ENCODE peak calls at places on chromosomes 4 and X, in five cellular contexts. J is fibroblast of villous mesenchyme, A is endothelial cell, U is heart right ventricle, Y is GM23338. Z is an unnamed sample.

GRCh38 chr4:186137193-186137792 is 32.8 kb downstream of the FAM149A start:
- DNase-seq in A (no peak), U (no peak), Y (peak), J (peak), Z (no peak)

GRCh38 chr4:61185288-61185687 is 14.8 kb upstream of the ADGRL3 start:
- DNase-seq in U (no peak), A (no peak), Y (no peak), J (no peak), Z (no peak)

GRCh38 chr4:150217192-150217591 is 138.9 kb downstream of the DCLK2 start:
- DNase-seq in J (peak), Y (peak), A (no peak), U (no peak), Z (no peak)

GRCh38 chrX:41827886-41828285 is 95.5 kb downstream of the CASK start:
- DNase-seq in J (peak), A (no peak), Y (no peak), U (no peak), Z (no peak)

GRCh38 chr4:173934933-173935620 is 348.4 kb downstream of the FBXO8 start:
- DNase-seq in Y (no peak), J (peak), A (no peak), U (no peak), Z (no peak)

GRCh38 chrX:134764202-134764785 is 106.0 kb upstream of the PLAC1 start:
- DNase-seq in U (no peak), Y (peak), J (peak), A (no peak), Z (peak)

GRCh38 chr4:21512351-21512750 is 436.2 kb downstream of the KCNIP4 start:
- DNase-seq in Y (peak), A (peak), U (no peak), J (peak), Z (no peak)

GRCh38 chr4:38371391-38371851 is 292.6 kb upstream of the KLF3 start:
- DNase-seq in A (no peak), Y (no peak), U (no peak), J (peak), Z (no peak)

GRCh38 chrX:154525606-154526490 is 9.8 kb upstream of the FAM3A start:
- DNase-seq in U (no peak), Y (no peak), A (no peak), J (peak), Z (no peak)

GRCh38 chr4:99648321-99648720 is 9.3 kb downstream of the C4orf54 start:
- DNase-seq in U (no peak), A (no peak), Y (no peak), J (no peak), Z (no peak)

GRCh38 chrX:54695816-54696487 is 102.1 kb downstream of the ITIH6 start:
- DNase-seq in U (no peak), A (no peak), Y (no peak), J (no peak), Z (no peak)

GRCh38 chrX:119181491-119181890 is 53.9 kb upstream of the KIAA1210 start:
- DNase-seq in U (no peak), Y (peak), A (peak), J (no peak), Z (peak)
- TF ChIP-seq CTCF in U (peak), Y (peak), A (peak), J (peak), Z (peak)

GRCh38 chr4:10074767-10075105 is 41.9 kb downstream of the WDR1 start:
- DNase-seq in J (peak), Y (peak), U (no peak), A (no peak), Z (no peak)
- TF ChIP-seq CTCF in J (peak), Y (peak), U (peak), A (no peak), Z (peak)

GRCh38 chrX:12497832-12498591 is 293.2 kb upstream of the PRPS2 start:
- DNase-seq in U (no peak), J (no peak), Y (peak), A (peak), Z (no peak)
- TF ChIP-seq CTCF in U (peak), J (peak), Y (peak), A (peak), Z (peak)

GRCh38 chrX:112865464-112866025 is 24.9 kb upstream of the AMOT start:
- DNase-seq in A (no peak), U (no peak), Y (no peak), J (no peak), Z (no peak)

GRCh38 chrX:112866175-112866574 is 25.5 kb upstream of the AMOT start:
- DNase-seq in A (no peak), Y (no peak), J (no peak), U (no peak), Z (no peak)

GRCh38 chrX:112868586-112868985 is 28.0 kb upstream of the AMOT start:
- DNase-seq in U (no peak), Y (no peak), A (no peak), J (no peak), Z (no peak)

GRCh38 chrX:112863850-112864249 is 23.2 kb upstream of the AMOT start:
- DNase-seq in J (no peak), U (no peak), Y (no peak), A (no peak), Z (no peak)

GRCh38 chrX:112867570-112867969 is 26.9 kb upstream of the AMOT start:
- DNase-seq in Y (peak), J (no peak), U (no peak), A (no peak), Z (no peak)
- TF ChIP-seq CTCF in Y (peak), J (no peak), U (no peak), A (no peak), Z (no peak)

DNA sequence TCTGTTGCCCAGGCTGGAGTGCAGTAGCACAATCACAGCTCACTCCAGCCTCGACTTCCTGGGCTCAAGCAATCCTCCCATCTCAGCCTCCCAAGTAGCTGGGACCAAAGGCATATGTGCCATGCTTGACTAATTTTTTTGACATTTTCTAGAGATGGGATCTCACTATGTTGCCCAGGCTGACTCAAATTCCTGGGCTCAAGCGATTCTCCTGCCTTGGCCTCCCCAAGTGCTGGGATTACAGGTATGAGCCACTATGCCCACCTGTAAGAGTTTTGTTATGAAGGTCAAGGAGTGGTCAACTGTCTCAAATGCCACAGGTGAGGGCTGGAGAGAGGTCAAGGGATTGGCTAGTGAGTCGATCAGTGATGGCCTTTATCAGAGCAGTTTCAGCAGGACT is 32.5 kb downstream of the TMEM150C start:
- DNase-seq in U (no peak), Y (no peak), A (no peak), J (no peak), Z (no peak)
- TF ChIP-seq CTCF in U (no peak), Y (no peak), A (no peak), J (no peak), Z (no peak)

DNA sequence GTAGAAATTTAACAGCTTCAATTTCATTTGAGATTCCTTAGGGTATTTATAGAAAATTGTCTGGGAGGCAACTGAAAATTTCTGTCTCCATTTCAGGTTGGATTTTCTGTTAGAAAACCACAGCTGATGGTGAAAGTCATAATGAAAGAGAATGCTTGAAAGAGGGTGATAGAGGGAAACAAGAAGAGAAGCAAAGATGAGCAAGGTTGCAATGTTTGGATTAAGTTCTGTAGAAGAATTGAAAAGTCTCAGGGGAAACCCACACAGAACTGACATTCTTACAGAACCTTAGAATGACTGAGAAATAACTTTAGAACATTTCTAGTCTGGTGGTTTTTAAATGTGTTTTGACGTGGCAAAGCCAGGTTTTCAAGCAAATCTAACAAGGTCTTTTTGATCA is 14.7 kb downstream of the GBA3 start:
- DNase-seq in J (no peak), A (no peak), U (no peak), Y (no peak), Z (no peak)
- TF ChIP-seq CTCF in J (no peak), A (no peak), U (no peak), Y (no peak), Z (no peak)

GRCh38 chr4:41963105-41963504 is 18.5 kb upstream of the DCAF4L1 start:
- DNase-seq in A (no peak), J (peak), U (no peak), Y (peak), Z (peak)
- TF ChIP-seq CTCF in A (peak), J (peak), U (peak), Y (no peak), Z (no peak)

GRCh38 chrX:118349188-118349587 is 3.3 kb downstream of the WDR44 start:
- DNase-seq in U (no peak), Y (no peak), A (no peak), J (no peak), Z (no peak)
- TF ChIP-seq CTCF in U (no peak), Y (no peak), A (no peak), J (no peak), Z (no peak)

GRCh38 chr4:17230727-17231126 is 281.2 kb downstream of the QDPR start:
- DNase-seq in Y (no peak), A (no peak), U (no peak), J (no peak), Z (no peak)
- TF ChIP-seq CTCF in Y (no peak), A (no peak), U (no peak), J (no peak), Z (no peak)